ENCODE peak calls at places on chromosomes 5 and 9, in six cellular contexts. C is astrocyte, R is neural progenitor cell, D is A549, P is IMR-90, L is PC-3. F is an unnamed sample.
A peak's percentile ranks its signal among the peaks of the same experiment; 100 is the strongest.

GRCh38 chr9:137435980-137436760 is 5.0 kb downstream of the ENTPD8 start:
- DNase-seq in C (peak; percentile 72), R (no peak), D (peak; percentile 77), P (peak; percentile 76), L (peak; percentile 90), F (no peak)

GRCh38 chr5:69217154-69217731 is 17.4 kb upstream of the CDK7 start:
- DNase-seq in C (no peak), R (no peak), D (no peak), P (no peak), L (no peak), F (no peak)

GRCh38 chr5:135113323-135113722 is 79.3 kb upstream of the PITX1 start:
- DNase-seq in C (no peak), R (no peak), D (no peak), P (no peak), L (no peak), F (no peak)

GRCh38 chr9:110175275-110175968 is 32.5 kb downstream of the C9orf152 start:
- DNase-seq in C (no peak), R (no peak), D (no peak), P (no peak), L (no peak), F (no peak)

GRCh38 chr5:135007305-135007704 is 26.7 kb downstream of the PITX1 start:
- DNase-seq in C (no peak), R (no peak), D (no peak), P (no peak), L (no peak), F (no peak)

GRCh38 chr9:70260606-70261005 is 1.8 kb downstream of the SMC5 start:
- DNase-seq in C (no peak), R (no peak), D (no peak), P (no peak), L (no peak), F (peak; percentile 36)

GRCh38 chr5:132253452-132254320 is 3.8 kb upstream of the PDLIM4 start:
- DNase-seq in C (no peak), R (no peak), D (no peak), P (no peak), L (no peak), F (no peak)

GRCh38 chr5:179839328-179840256 is 18.9 kb downstream of the SQSTM1 start:
- DNase-seq in C (no peak), R (no peak), D (peak; percentile 68), P (peak; percentile 39), L (no peak), F (no peak)

GRCh38 chr5:130939059-130939458 is 226.0 kb downstream of the HINT1 start:
- DNase-seq in C (no peak), R (no peak), D (no peak), P (no peak), L (no peak), F (no peak)

GRCh38 chr9:134294228-134295071 is 31.8 kb upstream of the RXRA start:
- DNase-seq in C (no peak), R (peak; percentile 66), D (no peak), P (no peak), L (no peak), F (no peak)
- H3K27ac ChIP-seq in C (no peak overlapping the region), R (no peak overlapping the region), D (no peak overlapping the region), P (no peak overlapping the region), L (no peak overlapping the region), F (no peak overlapping the region)

DNA sequence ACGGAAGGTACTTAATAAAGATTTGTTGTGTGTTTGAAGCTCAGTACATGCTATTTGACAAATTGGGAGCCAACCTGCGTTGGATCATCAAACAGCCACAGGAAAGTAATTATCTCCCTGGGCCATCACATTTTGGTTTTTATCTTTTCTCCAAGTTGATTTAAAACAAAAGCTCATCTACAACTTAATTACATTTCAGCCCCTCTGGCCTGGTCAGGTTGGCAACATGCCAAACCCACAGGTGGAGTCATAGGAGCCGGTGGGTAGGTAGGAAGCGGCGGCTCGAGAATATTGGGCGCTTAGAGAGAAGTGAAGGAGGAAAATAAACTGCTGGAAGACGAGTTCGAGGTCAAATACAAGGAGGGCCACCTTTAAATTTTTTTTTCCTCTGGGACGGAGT is 64.9 kb upstream of the FANCC start:
- DNase-seq in C (no peak), R (no peak), D (no peak), P (no peak), L (peak; percentile 38), F (no peak)
- H3K4me2 ChIP-seq in C (no peak overlapping the region), R (no peak overlapping the region), D (peak overlapping the region; percentile 63), P (no peak overlapping the region), L (peak overlapping the region; percentile 61), F (no peak overlapping the region)

DNA sequence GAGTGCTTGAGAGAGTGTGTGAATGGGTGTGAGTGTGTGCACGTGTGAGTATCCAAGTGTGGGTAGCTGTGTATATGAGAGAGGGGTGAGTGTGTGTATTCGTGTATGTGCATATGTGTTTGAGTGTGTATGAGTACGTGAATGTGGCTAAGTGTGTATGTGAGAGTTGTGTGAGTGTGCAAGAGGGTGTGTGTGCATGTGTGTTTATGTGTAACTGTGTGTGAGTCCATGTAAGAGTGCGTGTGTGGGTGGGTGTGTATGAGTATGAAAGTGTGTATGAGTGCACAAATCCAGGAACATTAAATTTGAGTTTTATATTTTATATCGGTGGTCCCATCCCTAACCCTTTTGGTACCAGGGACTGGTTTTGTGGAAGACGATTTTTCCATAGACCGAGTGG is 156.4 kb downstream of the TENT4A start:
- DNase-seq in C (no peak), R (no peak), D (no peak), P (no peak), L (no peak), F (no peak)
- H3K27ac ChIP-seq in C (no peak overlapping the region), R (no peak overlapping the region), D (no peak overlapping the region), P (no peak overlapping the region), L (no peak overlapping the region), F (no peak overlapping the region)

DNA sequence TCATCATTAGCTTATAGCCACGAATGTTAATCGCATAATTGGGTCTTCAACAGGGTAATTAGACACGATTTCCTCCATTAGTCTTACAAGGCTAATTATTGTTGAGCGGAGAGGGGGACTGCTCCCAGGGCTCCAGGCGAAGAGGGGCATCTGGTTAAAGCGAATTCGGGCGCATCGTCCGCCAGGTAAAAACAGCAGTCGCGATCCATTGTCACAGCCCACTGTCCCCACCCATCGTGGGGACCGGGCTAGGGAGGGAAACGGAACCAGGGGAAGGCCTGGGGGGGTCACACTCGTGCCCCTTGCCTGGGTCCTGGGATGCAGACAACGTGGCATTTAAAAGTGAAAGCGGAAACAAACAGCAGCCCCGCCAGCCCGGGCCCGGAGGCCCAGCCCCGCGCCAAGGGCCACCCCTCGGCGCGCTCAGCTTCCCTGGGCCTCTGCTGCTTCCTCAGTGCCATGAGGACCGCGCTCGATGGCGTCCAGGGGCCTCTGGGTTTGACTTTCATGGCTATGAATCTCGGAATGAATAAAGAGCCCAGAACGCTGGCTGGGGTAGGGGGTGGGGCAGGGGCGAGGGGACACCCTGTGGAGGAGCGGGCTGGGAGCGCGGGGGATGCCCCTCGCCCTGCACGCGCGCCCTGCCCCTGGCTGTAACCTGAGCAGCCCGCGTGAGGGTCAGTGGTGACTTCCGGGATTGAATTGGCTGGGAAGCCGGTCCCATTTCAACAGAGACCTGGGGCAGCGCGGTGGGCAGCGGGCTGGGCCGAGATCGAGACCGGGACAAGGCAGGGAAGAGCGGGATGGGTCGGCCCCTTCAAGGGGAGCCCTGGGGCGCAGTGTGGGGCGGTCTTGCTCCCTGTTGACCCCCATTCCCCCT is 99.9 kb downstream of the GTF3C4 start:
- DNase-seq in C (peak; percentile 36), R (peak; percentile 78), D (peak; percentile 26), P (peak; percentile 51), L (peak; percentile 18), F (peak; percentile 75)
- H3K4me2 ChIP-seq in C (peak overlapping the region; percentile 99), R (peak overlapping the region; percentile 82), D (peak overlapping the region; percentile 72), P (peak overlapping the region; percentile 82), L (peak overlapping the region; percentile 99), F (peak overlapping the region; percentile 68)

F was measured in Karpas-422.